ENCODE peak calls at places on chromosomes 4 and X, in eight cellular contexts. K, L, M, V, J, R, O and B are unnamed samples.

GRCh38 chr4:17781072-17781830 is at the start of gene FAM184B:
- DNase-seq in L (peak), M (no peak), O (peak), R (no peak), K (peak), J (no peak), V (peak), B (no peak)

GRCh38 chrX:10187421-10187820 is 30.6 kb downstream of the CLCN4 start:
- DNase-seq in L (no peak), V (no peak), R (no peak), J (no peak), O (no peak), K (no peak), M (no peak), B (no peak)

GRCh38 chrX:68833448-68833805 is 4.6 kb downstream of the EFNB1 start:
- DNase-seq in K (no peak), M (no peak), J (no peak), V (no peak), O (no peak), R (no peak), L (no peak), B (no peak)

GRCh38 chr4:114037981-114038380 is 58.5 kb upstream of the ARSJ start:
- DNase-seq in M (no peak), K (no peak), J (no peak), V (no peak), L (no peak), R (no peak), O (no peak), B (no peak)

GRCh38 chrX:154366666-154367055 is 7.8 kb downstream of the FLNA start:
- DNase-seq in O (no peak), V (no peak), J (no peak), L (no peak), K (no peak), M (no peak), R (no peak), B (no peak)

GRCh38 chr4:122542411-122543236 is 78.2 kb downstream of the IL21 start:
- DNase-seq in J (no peak), M (no peak), O (peak), R (no peak), K (no peak), L (peak), V (no peak), B (peak)

GRCh38 chr4:3831529-3832150 is 65.5 kb downstream of the ADRA2C start:
- DNase-seq in K (peak), J (no peak), V (no peak), O (no peak), M (no peak), L (no peak), R (no peak), B (no peak)

GRCh38 chr4:100391913-100392312 is 125.9 kb downstream of the EMCN start:
- DNase-seq in K (no peak), J (peak), V (no peak), M (no peak), O (no peak), L (peak), R (no peak), B (peak)

GRCh38 chrX:15221321-15221720 is 48.6 kb downstream of the ASB9 start:
- DNase-seq in K (no peak), R (no peak), M (no peak), J (no peak), O (no peak), L (no peak), V (no peak), B (no peak)

GRCh38 chr4:16225996-16226815 is at the start of gene TAPT1:
- DNase-seq in O (peak), L (peak), R (peak), M (peak), V (peak), J (peak), K (peak), B (peak)

GRCh38 chrX:56932106-56932505 is 63.2 kb downstream of the SPIN3 start:
- DNase-seq in O (no peak), L (no peak), M (no peak), V (no peak), R (no peak), J (no peak), K (no peak), B (no peak)

GRCh38 chrX:13167444-13168207 is 123.2 kb upstream of the FAM9C start:
- DNase-seq in R (no peak), O (peak), V (no peak), L (peak), J (no peak), K (no peak), M (no peak), B (no peak)

DNA sequence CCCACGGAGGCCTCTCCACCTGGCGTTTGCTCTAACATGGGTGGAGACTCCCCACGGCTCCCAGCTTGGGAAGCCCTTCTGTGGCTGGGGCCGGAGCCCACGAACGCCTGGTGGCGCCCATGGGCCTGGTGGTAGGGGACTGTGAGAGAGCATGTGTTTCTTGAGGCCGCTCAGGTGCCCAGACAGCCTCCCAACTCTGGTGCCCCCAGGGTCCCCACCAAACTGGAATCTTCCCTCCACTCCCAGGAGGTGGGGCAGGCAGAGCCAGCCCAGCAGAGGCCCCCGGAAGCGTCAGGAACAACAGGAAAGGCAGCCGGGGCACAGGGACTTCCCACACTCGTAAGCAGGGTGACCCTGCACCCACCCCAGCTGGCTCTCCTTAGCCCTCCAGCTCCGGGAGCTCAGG is 33.3 kb upstream of the FGFR3 start:
- DNase-seq in V (no peak), J (no peak), M (peak), K (no peak), R (no peak), O (no peak), L (no peak), B (no peak)
- TF ChIP-seq CTCF in V (no peak), J (no peak), M (peak), K (no peak), R (no peak), O (no peak), L (no peak), B (peak)

GRCh38 chr4:127975121-127975770 is 10.0 kb downstream of the ABHD18 start:
- DNase-seq in L (no peak), M (no peak), O (no peak), V (no peak), K (no peak), R (no peak), J (no peak), B (no peak)
- TF ChIP-seq CTCF in L (no peak), M (no peak), O (no peak), V (no peak), K (no peak), R (no peak), J (no peak), B (no peak)

DNA sequence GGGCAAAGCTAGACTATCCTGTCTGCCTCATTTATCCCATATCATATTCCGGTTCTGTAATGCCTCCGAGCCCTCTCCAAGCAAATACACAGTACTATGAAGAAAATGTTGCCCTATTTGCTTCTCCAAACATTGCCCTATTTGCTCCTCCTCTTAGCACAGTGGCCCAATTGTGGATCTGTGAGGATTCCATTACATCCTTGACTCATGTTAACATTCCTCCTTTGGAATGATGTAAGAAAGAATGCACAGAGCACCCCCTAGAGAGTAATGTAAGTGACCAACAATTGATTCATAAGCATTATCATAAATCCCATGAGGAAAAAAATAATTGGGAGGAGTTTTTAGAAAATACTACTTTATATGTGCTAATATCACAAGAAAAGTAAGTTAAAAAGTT is 11.3 kb upstream of the BTC start:
- DNase-seq in M (no peak), V (peak), K (no peak), R (no peak), J (peak), O (no peak), L (peak), B (no peak)
- TF ChIP-seq CTCF in M (no peak), V (no peak), K (no peak), R (no peak), J (no peak), O (no peak), L (no peak), B (no peak)

GRCh38 chr4:159227984-159228383 is 125.1 kb downstream of the RAPGEF2 start:
- DNase-seq in R (peak), J (peak), V (peak), L (peak), O (no peak), M (no peak), K (peak), B (no peak)
- TF ChIP-seq CTCF in R (no peak), J (no peak), V (no peak), L (no peak), O (no peak), M (no peak), K (no peak), B (no peak)

GRCh38 chrX:124023838-124024238 is 62.3 kb downstream of the STAG2 start:
- DNase-seq in M (no peak), L (no peak), R (no peak), K (no peak), O (no peak), V (no peak), J (no peak), B (no peak)

GRCh38 chrX:124015721-124016120 is 54.2 kb downstream of the STAG2 start:
- DNase-seq in J (no peak), R (no peak), L (no peak), M (no peak), O (no peak), K (no peak), V (no peak), B (no peak)

DNA sequence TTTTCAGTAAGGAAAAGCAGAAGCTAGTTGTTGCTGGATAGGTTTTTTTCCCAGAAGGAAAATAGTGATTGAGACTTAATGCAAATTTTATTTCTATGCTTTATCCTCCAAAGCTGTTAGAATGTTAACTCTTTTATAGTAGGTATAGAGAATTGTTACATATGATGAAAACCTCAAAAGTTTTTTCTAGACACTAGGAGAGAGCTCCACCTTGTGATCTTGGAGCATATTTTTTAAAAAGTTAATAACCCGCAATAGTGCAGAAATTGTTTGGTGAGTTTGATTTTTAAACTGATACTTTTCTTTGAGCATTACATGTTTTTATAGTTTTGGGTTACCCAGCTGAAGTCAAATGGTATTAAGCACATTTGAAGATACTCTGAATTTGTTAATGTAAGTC is 56.5 kb downstream of the STAG2 start:
- DNase-seq in M (no peak), O (peak), J (no peak), V (no peak), R (no peak), L (no peak), K (no peak), B (no peak)
- TF ChIP-seq CTCF in M (no peak), O (no peak), J (no peak), V (no peak), R (no peak), L (peak), K (no peak), B (no peak)

DNA sequence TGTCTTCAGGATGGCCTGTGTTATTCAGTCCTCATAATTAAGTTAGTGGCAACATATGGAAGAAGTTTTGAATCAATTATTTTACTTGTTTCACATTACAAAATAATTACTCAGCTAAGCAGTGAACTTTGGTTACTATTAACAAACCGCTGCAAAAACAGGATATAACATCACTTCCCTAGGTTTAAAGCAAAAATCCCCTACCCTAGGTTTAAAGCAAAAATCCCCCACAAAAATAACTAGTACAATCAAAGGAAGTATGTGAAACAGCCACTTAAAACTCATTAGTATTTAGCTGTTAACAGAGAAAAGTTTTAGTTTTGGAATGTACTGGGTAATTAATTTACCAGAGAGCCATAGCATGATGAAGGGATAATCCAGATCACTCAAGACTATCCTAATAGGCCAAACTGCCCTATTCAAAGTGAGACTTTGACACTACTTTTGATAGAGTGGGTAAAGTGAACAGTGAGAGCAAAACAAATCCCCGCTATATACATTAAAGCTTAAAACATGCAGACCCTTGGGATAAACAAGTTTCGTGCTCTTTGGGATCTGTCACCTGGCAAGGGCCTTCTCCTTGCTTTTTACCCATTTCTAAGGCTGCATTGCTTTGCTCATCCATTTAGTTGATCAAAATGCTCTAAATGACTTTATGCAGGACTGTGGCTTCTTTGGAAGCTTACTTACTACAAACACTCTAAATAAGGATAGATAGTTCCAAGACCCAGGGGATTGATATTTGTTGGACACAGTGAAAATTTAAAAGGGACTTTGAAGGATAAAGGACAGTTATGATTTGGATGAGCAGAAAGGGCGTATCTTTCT is 36.4 kb upstream of the GPR174 start:
- DNase-seq in R (no peak), V (no peak), L (no peak), M (no peak), J (no peak), K (no peak), O (peak), B (peak)
- TF ChIP-seq CTCF in R (no peak), V (no peak), L (no peak), M (no peak), J (no peak), K (no peak), O (no peak), B (no peak)

GRCh38 chrX:118423558-118423957 is 72.1 kb upstream of the DOCK11 start:
- DNase-seq in O (peak), K (no peak), M (no peak), L (no peak), J (no peak), V (no peak), R (no peak), B (peak)
- TF ChIP-seq CTCF in O (no peak), K (no peak), M (no peak), L (no peak), J (no peak), V (no peak), R (no peak), B (no peak)

GRCh38 chrX:49276671-49277519 is 7.3 kb downstream of the PPP1R3F start:
- DNase-seq in M (no peak), L (no peak), V (no peak), O (no peak), K (peak), R (no peak), J (no peak), B (no peak)
- TF ChIP-seq CTCF in M (no peak), L (no peak), V (no peak), O (no peak), K (no peak), R (no peak), J (no peak), B (no peak)

GRCh38 chr4:153063490-153063889 is 127.4 kb downstream of the FHDC1 start:
- DNase-seq in O (no peak), M (no peak), K (no peak), R (no peak), J (no peak), V (no peak), L (no peak), B (no peak)

GRCh38 chr4:153062652-153063168 is 126.6 kb downstream of the FHDC1 start:
- DNase-seq in J (no peak), V (no peak), K (no peak), M (no peak), R (no peak), L (no peak), O (no peak), B (no peak)

GRCh38 chr4:153064571-153064970 is 128.4 kb downstream of the FHDC1 start:
- DNase-seq in R (peak), O (no peak), M (peak), V (no peak), J (no peak), K (peak), L (no peak), B (no peak)

GRCh38 chr4:153067376-153067775 is 131.3 kb downstream of the FHDC1 start:
- DNase-seq in V (peak), O (no peak), M (no peak), L (peak), K (no peak), J (no peak), R (peak), B (no peak)

DNA sequence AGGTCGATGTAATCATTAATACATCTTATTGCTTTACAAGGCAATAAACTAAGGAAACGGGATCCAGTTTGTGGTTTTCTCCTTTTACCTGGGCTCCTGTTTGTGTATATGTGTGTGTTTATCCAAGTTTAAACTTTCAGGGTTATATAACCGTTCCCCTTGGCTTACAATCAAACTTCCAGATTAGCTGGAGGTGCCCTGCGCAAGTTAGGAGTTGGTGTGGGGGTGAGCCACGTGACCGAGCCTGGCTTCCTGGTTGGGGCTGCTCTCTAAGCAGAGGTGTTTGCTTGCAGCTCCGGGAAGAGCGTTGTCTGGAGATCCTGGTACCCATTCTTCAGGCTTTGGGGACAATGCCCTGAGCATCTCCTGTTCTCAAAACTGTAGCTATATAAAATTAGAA is 129.2 kb downstream of the FHDC1 start:
- DNase-seq in K (no peak), L (no peak), M (no peak), R (peak), O (no peak), J (no peak), V (no peak), B (no peak)
- TF ChIP-seq CTCF in K (no peak), L (no peak), M (no peak), R (no peak), O (no peak), J (no peak), V (no peak), B (no peak)